ENCODE peak calls at places on chromosomes 2 and 18, in seven cellular contexts. I is K562, T is HepG2, C is HCT116, H is GM12878, R is H1, Z is SK-N-SH. L is an unnamed sample.

GRCh38 chr2:119820275-119820674 is 60.6 kb downstream of the PTPN4 start:
- DNase-seq in I (no peak), T (no peak), C (no peak), H (no peak), R (no peak), Z (peak; percentile 14), L (no peak)

GRCh38 chr2:119638891-119639539 is 40.0 kb upstream of the TMEM177 start:
- DNase-seq in I (no peak), T (no peak), C (no peak), H (no peak), R (peak; percentile 65), Z (no peak), L (no peak)

GRCh38 chr2:28377984-28378678 is 14.5 kb upstream of the FOSL2 start:
- DNase-seq in I (no peak), T (no peak), C (no peak), H (no peak), R (no peak), Z (no peak), L (no peak)

GRCh38 chr2:195269220-195269619 is 387.8 kb upstream of the SLC39A10 start:
- DNase-seq in I (no peak), T (peak; percentile 5), C (no peak), H (no peak), R (no peak), Z (no peak), L (no peak)

GRCh38 chr2:235255716-235256115 is 238.1 kb upstream of the AGAP1 start:
- DNase-seq in I (no peak), T (no peak), C (no peak), H (no peak), R (no peak), Z (no peak), L (no peak)

GRCh38 chr2:20604957-20605381 is 45.9 kb downstream of the HS1BP3 start:
- DNase-seq in I (no peak), T (no peak), C (no peak), H (no peak), R (no peak), Z (no peak), L (no peak)

GRCh38 chr18:70598406-70598805 is 309.6 kb downstream of the SOCS6 start:
- DNase-seq in I (no peak), T (no peak), C (no peak), H (no peak), R (no peak), Z (no peak), L (no peak)

GRCh38 chr18:46260016-46260878 is 156.1 kb downstream of the HAUS1 start:
- DNase-seq in I (no peak), T (no peak), C (no peak), H (no peak), R (no peak), Z (no peak), L (no peak)

GRCh38 chr2:212153923-212154322 is 384.7 kb downstream of the ERBB4 start:
- DNase-seq in I (no peak), T (no peak), C (no peak), H (no peak), R (no peak), Z (no peak), L (no peak)

GRCh38 chr2:147829106-147829505 is 15.7 kb upstream of the ACVR2A start:
- DNase-seq in I (peak; percentile 59), T (no peak), C (peak; percentile 26), H (no peak), R (no peak), Z (no peak), L (no peak)

GRCh38 chr2:37389984-37390765 is 45.7 kb downstream of the QPCT start:
- DNase-seq in I (peak; percentile 45), T (peak; percentile 56), C (peak; percentile 28), H (peak; percentile 94), R (peak; percentile 44), Z (no peak), L (peak; percentile 18)

GRCh38 chr2:132374551-132374950 is 42.1 kb upstream of the GPR39 start:
- DNase-seq in I (no peak), T (no peak), C (no peak), H (no peak), R (no peak), Z (no peak), L (no peak)

DNA sequence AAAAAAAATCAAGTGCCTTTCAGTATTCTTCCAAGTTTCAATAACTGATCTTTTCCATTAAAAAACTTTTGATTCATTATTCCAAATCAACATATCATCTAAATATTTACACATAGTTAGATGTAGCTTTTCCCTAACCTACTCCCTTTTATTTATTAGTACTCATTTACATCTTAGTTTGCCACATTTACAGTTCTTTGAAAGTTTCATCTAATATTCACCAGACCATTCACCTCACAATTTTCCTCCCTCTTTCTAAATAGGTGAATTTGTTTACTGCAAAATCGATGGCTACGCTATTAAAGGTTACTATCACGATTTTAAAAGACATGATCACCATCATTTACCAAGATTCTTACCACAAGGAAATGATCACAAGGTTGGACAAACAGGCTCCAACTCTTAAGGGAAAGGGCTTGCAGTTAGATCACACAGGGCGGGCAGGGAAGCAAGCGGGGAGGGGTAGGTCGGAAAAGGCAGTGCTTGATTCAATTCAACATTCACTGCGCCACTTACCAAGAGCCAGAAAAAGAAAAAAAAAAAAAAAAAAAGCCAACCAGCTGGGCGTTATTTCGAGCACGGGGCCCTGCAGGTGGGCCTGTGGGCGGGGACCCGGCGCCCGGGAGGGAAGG is 628 bp upstream of the MARCHF7 start:
- DNase-seq in I (no peak), T (no peak), C (no peak), H (peak; percentile 30), R (no peak), Z (no peak), L (no peak)
- TF ChIP-seq JUND in I (no peak), T (no peak), C (no peak), H (no peak), R (no peak), Z (no peak), L (no peak)

DNA sequence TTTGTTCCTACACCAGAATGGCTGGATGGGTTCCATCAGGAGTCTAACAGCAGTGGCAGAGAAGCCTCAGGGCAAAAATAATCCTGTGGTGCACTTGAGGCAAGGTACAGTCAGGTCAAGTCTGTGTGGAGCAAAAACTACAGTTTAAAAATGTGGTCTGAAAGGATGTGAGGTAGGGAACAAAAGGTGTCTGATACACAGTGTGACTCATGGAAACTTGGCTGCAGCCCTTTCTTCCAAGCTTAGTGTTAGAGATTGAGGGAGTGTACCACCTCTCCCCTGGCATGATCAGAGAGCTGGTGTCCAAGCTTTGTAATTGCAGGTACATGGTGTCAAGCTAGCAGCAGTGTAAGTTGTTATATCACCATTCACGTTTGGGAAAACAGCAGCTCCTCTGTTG is 8.9 kb downstream of the ANKAR start:
- DNase-seq in I (no peak), T (no peak), C (peak; percentile 40), H (no peak), R (no peak), Z (no peak), L (no peak)
- TF ChIP-seq JUND in I (no peak), T (no peak), C (peak; percentile 50), H (no peak), R (no peak), Z (no peak), L (no peak)

GRCh38 chr18:39521164-39521563 is 1955.6 kb upstream of the CELF4 start:
- DNase-seq in I (no peak), T (peak; percentile 45), C (no peak), H (no peak), R (no peak), Z (no peak), L (no peak)
- TF ChIP-seq JUND in I (no peak), T (no peak), C (peak; percentile 16), H (no peak), R (no peak), Z (no peak), L (no peak)

DNA sequence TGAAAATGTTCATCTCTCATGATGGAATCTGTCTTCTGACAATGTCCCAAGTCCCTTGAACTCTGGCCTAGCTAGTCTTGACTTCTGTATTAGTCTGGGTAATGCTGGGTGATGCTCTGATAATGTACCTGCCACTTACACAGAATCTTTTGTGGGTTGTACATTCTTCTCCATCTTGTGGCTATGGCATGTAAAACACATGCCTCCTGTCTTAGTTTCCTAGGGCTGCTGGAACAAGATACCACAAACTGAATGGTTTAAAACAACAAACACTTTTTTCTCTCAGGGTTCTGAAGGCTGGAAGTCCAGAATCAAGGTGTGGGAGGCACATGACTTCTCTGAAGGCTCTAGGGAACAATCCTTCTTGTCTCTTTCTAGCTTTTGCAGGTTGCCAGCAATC is 57.1 kb downstream of the RAPGEF4 start:
- DNase-seq in I (no peak), T (no peak), C (no peak), H (no peak), R (no peak), Z (no peak), L (no peak)
- TF ChIP-seq JUND in I (no peak), T (no peak), C (no peak), H (no peak), R (no peak), Z (no peak), L (no peak)

DNA sequence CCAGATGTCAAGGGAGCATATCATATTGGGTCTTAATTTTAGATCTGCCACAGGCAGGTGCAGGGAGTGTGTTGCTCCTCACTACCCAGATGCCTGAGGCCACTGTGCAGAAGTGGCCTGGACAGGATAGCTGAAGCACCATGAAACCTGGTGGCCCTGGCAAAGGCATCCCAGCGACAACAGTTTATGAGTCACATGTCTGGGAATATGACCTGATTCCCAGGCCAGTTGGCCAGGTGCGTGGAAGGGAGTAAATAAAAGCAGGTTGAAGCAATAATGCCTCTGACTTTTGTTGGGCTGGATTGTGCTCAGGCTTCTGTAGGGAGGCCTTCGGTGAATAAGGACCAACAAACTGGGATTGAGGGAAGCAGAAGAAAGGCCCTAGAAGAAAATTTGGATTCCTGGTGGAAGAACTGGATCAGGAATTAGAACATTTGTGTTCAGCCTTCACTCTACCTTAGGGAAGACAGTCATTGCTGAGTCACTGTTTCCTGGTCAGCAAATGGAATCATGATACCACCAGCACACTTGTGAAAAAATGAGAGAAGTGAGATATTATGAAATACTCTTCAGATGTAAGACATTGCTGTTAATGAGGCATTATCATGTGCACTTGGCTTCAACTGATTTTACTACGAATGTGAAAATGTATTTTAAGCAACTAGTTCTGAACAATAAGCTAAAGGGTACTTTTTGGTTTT is 78.4 kb upstream of the ZNF516 start:
- DNase-seq in I (no peak), T (no peak), C (no peak), H (no peak), R (no peak), Z (no peak), L (peak; percentile 55)
- TF ChIP-seq JUND in I (no peak), T (no peak), C (peak; percentile 62), H (no peak), R (no peak), Z (no peak), L (no peak)

DNA sequence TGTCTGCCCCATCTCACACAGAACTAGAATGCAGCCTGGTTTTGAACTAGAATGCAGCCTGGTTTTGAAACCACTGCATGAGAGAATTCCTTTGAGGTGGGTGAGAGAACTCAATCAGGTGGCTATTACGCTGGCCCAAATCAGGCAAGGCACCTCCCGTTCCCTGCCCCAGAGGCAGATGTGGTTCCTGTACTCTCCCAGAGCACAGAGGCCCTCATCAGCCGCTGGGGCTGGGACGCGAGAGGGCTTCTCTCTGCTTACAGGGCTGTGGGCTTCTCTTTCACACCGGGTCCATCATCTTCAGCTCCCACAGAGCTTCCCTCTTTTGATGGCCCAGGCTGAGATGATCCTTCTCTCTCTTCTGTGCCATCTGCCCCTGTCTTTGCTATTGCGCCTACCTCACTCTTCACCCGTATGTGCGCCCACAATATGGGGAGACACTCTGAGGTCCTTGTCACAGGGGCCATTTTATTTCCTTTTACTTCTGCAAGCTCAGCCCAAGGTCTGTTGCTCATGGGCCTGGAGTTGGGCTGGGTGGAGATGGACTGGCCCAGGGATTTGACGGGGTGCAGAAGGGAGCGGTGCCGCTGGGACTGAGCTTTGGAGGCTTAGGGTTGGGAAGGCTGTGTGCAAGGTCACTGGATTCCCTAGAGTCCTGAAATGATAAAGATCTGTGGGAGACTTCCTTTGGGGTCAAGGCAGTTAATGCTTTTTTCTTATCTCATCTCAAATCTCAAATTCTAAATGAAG is 84.4 kb upstream of the HS6ST1 start:
- DNase-seq in I (no peak), T (no peak), C (no peak), H (no peak), R (no peak), Z (peak; percentile 17), L (no peak)
- TF ChIP-seq JUND in I (no peak), T (no peak), C (no peak), H (no peak), R (no peak), Z (no peak), L (no peak)